ENCODE peak calls at places on chromosomes 16 and 17, in four cellular contexts. One of them, this sample, is unnamed.

GRCh38 chr16:29745126-29745852 is 501 bp downstream of the C16orf54 start:
- DNase-seq in CD8-positive, alpha-beta memory T cell: peak
- DNase-seq in esophagus squamous epithelium: no peak
- DNase-seq in bronchial epithelial cell: no peak
- DNase-seq in this sample: peak

GRCh38 chr16:81310045-81310644 is 4.6 kb upstream of the GAN start:
- DNase-seq in bronchial epithelial cell: no peak
- DNase-seq in esophagus squamous epithelium: no peak
- DNase-seq in CD8-positive, alpha-beta memory T cell: no peak
- DNase-seq in this sample: no peak

GRCh38 chr17:15432807-15433547 is 34.4 kb downstream of the CDRT4 start:
- DNase-seq in CD8-positive, alpha-beta memory T cell: no peak
- DNase-seq in esophagus squamous epithelium: no peak
- DNase-seq in bronchial epithelial cell: no peak
- DNase-seq in this sample: no peak

GRCh38 chr16:23181506-23181905 is 1.0 kb upstream of the SCNN1G start:
- DNase-seq in CD8-positive, alpha-beta memory T cell: no peak
- DNase-seq in esophagus squamous epithelium: no peak
- DNase-seq in bronchial epithelial cell: no peak
- DNase-seq in this sample: no peak

GRCh38 chr17:59345476-59345875 is 14.0 kb downstream of the YPEL2 start:
- DNase-seq in bronchial epithelial cell: no peak
- DNase-seq in CD8-positive, alpha-beta memory T cell: no peak
- DNase-seq in esophagus squamous epithelium: no peak
- DNase-seq in this sample: no peak

GRCh38 chr17:5198472-5198871 is 6.8 kb upstream of the ZNF594 start:
- DNase-seq in bronchial epithelial cell: no peak
- DNase-seq in esophagus squamous epithelium: no peak
- DNase-seq in CD8-positive, alpha-beta memory T cell: no peak
- DNase-seq in this sample: no peak

GRCh38 chr16:67150058-67150832 is 553 bp downstream of the B3GNT9 start:
- DNase-seq in bronchial epithelial cell: peak
- DNase-seq in CD8-positive, alpha-beta memory T cell: no peak
- DNase-seq in esophagus squamous epithelium: no peak
- DNase-seq in this sample: no peak

GRCh38 chr16:88533945-88534641 is 36.1 kb upstream of the ZC3H18 start:
- DNase-seq in CD8-positive, alpha-beta memory T cell: peak
- DNase-seq in esophagus squamous epithelium: no peak
- DNase-seq in bronchial epithelial cell: peak
- DNase-seq in this sample: peak

GRCh38 chr17:49965522-49965905 is 3.5 kb upstream of the DLX4 start:
- DNase-seq in esophagus squamous epithelium: no peak
- DNase-seq in CD8-positive, alpha-beta memory T cell: no peak
- DNase-seq in bronchial epithelial cell: no peak
- DNase-seq in this sample: no peak

GRCh38 chr17:62824290-62825135 is 16.4 kb upstream of the MARCHF10 start:
- DNase-seq in bronchial epithelial cell: peak
- DNase-seq in esophagus squamous epithelium: no peak
- DNase-seq in CD8-positive, alpha-beta memory T cell: no peak
- DNase-seq in this sample: no peak

GRCh38 chr17:60141111-60142018 is 8.4 kb upstream of the CA4 start:
- DNase-seq in esophagus squamous epithelium: no peak
- DNase-seq in bronchial epithelial cell: peak
- DNase-seq in CD8-positive, alpha-beta memory T cell: no peak
- DNase-seq in this sample: no peak

GRCh38 chr16:62450291-62450690 is 414.1 kb upstream of the CDH8 start:
- DNase-seq in esophagus squamous epithelium: no peak
- DNase-seq in CD8-positive, alpha-beta memory T cell: no peak
- DNase-seq in bronchial epithelial cell: no peak
- DNase-seq in this sample: no peak

GRCh38 chr17:2911035-2911754 is 115.0 kb downstream of the RAP1GAP2 start:
- DNase-seq in bronchial epithelial cell: no peak
- DNase-seq in esophagus squamous epithelium: no peak
- DNase-seq in CD8-positive, alpha-beta memory T cell: no peak
- DNase-seq in this sample: no peak

GRCh38 chr17:2442166-2442565 is 41.3 kb upstream of the MNT start:
- DNase-seq in bronchial epithelial cell: no peak
- DNase-seq in esophagus squamous epithelium: no peak
- DNase-seq in CD8-positive, alpha-beta memory T cell: no peak
- DNase-seq in this sample: no peak

GRCh38 chr16:85400305-85401205 is 212.6 kb upstream of the GSE1 start:
- DNase-seq in bronchial epithelial cell: no peak
- DNase-seq in esophagus squamous epithelium: no peak
- DNase-seq in CD8-positive, alpha-beta memory T cell: no peak
- DNase-seq in this sample: no peak

GRCh38 chr16:55240933-55241332 is 83.1 kb upstream of the IRX6 start:
- DNase-seq in CD8-positive, alpha-beta memory T cell: no peak
- DNase-seq in bronchial epithelial cell: no peak
- DNase-seq in esophagus squamous epithelium: no peak
- DNase-seq in this sample: no peak

GRCh38 chr16:30535777-30536190 is 1.1 kb upstream of the ZNF747 start:
- DNase-seq in CD8-positive, alpha-beta memory T cell: peak
- DNase-seq in esophagus squamous epithelium: no peak
- DNase-seq in bronchial epithelial cell: peak
- DNase-seq in this sample: peak

GRCh38 chr16:73213761-73214480 is 166.0 kb upstream of the ZFHX3 start:
- DNase-seq in bronchial epithelial cell: no peak
- DNase-seq in CD8-positive, alpha-beta memory T cell: no peak
- DNase-seq in esophagus squamous epithelium: no peak
- DNase-seq in this sample: no peak

GRCh38 chr17:3845361-3845753 is 689 bp downstream of the NCBP3 start:
- DNase-seq in CD8-positive, alpha-beta memory T cell: peak
- DNase-seq in esophagus squamous epithelium: no peak
- DNase-seq in bronchial epithelial cell: peak
- DNase-seq in this sample: no peak

GRCh38 chr16:4330277-4330882 is 14.5 kb downstream of the GLIS2 start:
- DNase-seq in esophagus squamous epithelium: no peak
- DNase-seq in bronchial epithelial cell: no peak
- DNase-seq in CD8-positive, alpha-beta memory T cell: peak
- DNase-seq in this sample: no peak

DNA sequence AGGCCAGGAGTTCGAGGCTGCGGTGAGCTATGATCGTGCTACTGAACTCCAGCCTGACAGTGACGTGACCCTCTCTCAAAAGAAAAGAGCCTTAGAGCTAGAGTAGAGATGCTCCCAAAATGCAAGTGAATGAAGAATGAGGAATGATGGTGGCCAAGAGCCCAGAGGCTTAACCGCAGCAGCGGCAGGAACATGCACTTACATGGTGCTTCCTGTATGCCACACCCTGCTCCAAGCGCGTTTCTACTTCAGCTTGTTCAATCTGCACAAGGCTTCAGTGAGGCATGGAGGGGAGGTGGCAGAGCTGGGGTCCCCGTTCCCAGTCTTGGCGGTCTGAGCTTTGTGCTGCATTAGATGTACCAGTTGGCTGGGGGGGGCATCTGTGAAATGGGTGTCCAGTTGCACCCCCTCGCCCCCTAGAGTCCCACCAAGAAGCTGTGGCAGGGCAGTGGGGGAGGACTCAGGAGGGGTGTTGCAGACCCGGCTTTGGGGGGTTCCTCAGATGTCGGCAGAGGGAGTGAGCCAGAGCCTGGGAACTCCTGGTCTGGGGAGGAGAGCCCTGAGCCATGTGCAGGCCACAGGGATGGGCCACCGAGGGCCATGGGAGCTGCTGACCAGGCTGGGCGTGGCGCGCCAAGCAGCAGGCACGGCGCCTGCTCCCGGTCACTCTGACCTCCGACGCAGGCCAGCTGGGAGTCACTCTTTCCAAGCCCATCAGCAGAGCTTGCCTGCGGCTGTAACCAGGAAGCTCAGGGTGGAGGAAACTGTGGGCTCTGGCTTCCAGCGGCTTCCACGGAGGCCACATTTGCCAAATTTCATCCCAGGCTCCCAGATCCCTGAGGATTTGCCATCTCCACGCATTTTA is 260.1 kb downstream of the PARN start:
- DNase-seq in CD8-positive, alpha-beta memory T cell: no peak
- DNase-seq in bronchial epithelial cell: no peak
- DNase-seq in esophagus squamous epithelium: no peak
- DNase-seq in this sample: no peak
- H3K4me3 ChIP-seq in CD8-positive, alpha-beta memory T cell: no peak
- H3K4me3 ChIP-seq in bronchial epithelial cell: no peak
- H3K4me3 ChIP-seq in esophagus squamous epithelium: no peak
- H3K4me3 ChIP-seq in this sample: no peak

GRCh38 chr16:71904239-71904638 is 8.9 kb downstream of the IST1 start:
- DNase-seq in CD8-positive, alpha-beta memory T cell: no peak
- DNase-seq in esophagus squamous epithelium: no peak
- DNase-seq in bronchial epithelial cell: no peak
- DNase-seq in this sample: no peak
- H3K4me3 ChIP-seq in CD8-positive, alpha-beta memory T cell: no peak
- H3K4me3 ChIP-seq in esophagus squamous epithelium: no peak
- H3K4me3 ChIP-seq in bronchial epithelial cell: no peak
- H3K4me3 ChIP-seq in this sample: no peak

GRCh38 chr17:40553694-40554534 is 11.4 kb downstream of the CCR7 start:
- DNase-seq in CD8-positive, alpha-beta memory T cell: no peak
- DNase-seq in bronchial epithelial cell: no peak
- DNase-seq in esophagus squamous epithelium: no peak
- DNase-seq in this sample: no peak

GRCh38 chr17:40551091-40551873 is 14.0 kb downstream of the CCR7 start:
- DNase-seq in esophagus squamous epithelium: no peak
- DNase-seq in bronchial epithelial cell: peak
- DNase-seq in CD8-positive, alpha-beta memory T cell: no peak
- DNase-seq in this sample: no peak

GRCh38 chr17:40550608-40551007 is 14.7 kb downstream of the CCR7 start:
- DNase-seq in CD8-positive, alpha-beta memory T cell: no peak
- DNase-seq in esophagus squamous epithelium: no peak
- DNase-seq in bronchial epithelial cell: no peak
- DNase-seq in this sample: no peak

GRCh38 chr17:40552806-40553693 is 12.2 kb downstream of the CCR7 start:
- DNase-seq in bronchial epithelial cell: no peak
- DNase-seq in CD8-positive, alpha-beta memory T cell: no peak
- DNase-seq in esophagus squamous epithelium: no peak
- DNase-seq in this sample: no peak

GRCh38 chr17:40551874-40552768 is 13.2 kb downstream of the CCR7 start:
- DNase-seq in esophagus squamous epithelium: no peak
- DNase-seq in bronchial epithelial cell: no peak
- DNase-seq in CD8-positive, alpha-beta memory T cell: no peak
- DNase-seq in this sample: no peak
- H3K4me3 ChIP-seq in esophagus squamous epithelium: no peak
- H3K4me3 ChIP-seq in bronchial epithelial cell: no peak
- H3K4me3 ChIP-seq in CD8-positive, alpha-beta memory T cell: no peak
- H3K4me3 ChIP-seq in this sample: no peak

GRCh38 chr17:18124346-18125126 is 16.0 kb downstream of the MYO15A start:
- DNase-seq in esophagus squamous epithelium: no peak
- DNase-seq in bronchial epithelial cell: no peak
- DNase-seq in CD8-positive, alpha-beta memory T cell: no peak
- DNase-seq in this sample: no peak
- H3K4me3 ChIP-seq in esophagus squamous epithelium: no peak
- H3K4me3 ChIP-seq in bronchial epithelial cell: no peak
- H3K4me3 ChIP-seq in CD8-positive, alpha-beta memory T cell: no peak
- H3K4me3 ChIP-seq in this sample: no peak

DNA sequence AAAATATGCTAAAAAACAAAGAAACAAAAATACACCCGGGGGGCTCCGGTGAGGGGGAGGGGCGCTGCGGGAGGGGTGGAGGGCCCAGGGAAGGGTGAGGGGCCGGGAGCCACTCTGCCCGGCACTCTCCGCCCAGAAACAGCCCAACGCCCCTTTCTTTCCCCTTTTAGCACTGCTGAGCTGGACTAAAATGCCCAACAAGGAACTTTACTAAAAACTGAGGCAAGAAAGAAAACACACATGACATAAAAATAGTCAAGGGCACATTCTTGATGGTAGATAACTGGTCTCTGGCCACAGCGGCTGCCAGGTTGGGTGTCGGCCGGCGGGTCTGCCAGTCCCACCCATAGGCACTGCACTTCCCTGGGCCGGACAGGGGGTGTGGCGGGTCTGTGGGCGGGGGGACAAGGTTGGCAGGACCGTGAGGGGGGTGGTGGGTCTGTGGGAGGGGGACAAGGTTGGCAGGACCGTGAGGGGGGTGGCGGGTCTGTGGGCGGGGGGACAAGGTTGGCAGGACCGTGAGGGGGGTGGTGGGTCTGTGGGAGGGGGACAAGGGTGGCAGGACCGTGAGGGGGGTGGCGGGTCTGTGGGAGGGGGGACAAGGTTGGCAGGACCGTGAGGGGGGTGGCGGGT is 20.9 kb downstream of the METRNL start:
- DNase-seq in CD8-positive, alpha-beta memory T cell: no peak
- DNase-seq in esophagus squamous epithelium: no peak
- DNase-seq in bronchial epithelial cell: no peak
- DNase-seq in this sample: no peak
- H3K4me3 ChIP-seq in CD8-positive, alpha-beta memory T cell: no peak
- H3K4me3 ChIP-seq in esophagus squamous epithelium: peak
- H3K4me3 ChIP-seq in bronchial epithelial cell: no peak
- H3K4me3 ChIP-seq in this sample: no peak

GRCh38 chr17:45935197-45935709 is 40.9 kb downstream of the MAPT start:
- DNase-seq in bronchial epithelial cell: no peak
- DNase-seq in esophagus squamous epithelium: no peak
- DNase-seq in CD8-positive, alpha-beta memory T cell: no peak
- DNase-seq in this sample: no peak

GRCh38 chr17:45935710-45936509 is 41.6 kb downstream of the MAPT start:
- DNase-seq in bronchial epithelial cell: no peak
- DNase-seq in CD8-positive, alpha-beta memory T cell: no peak
- DNase-seq in esophagus squamous epithelium: no peak
- DNase-seq in this sample: no peak

GRCh38 chr17:45934044-45934979 is 40.0 kb downstream of the MAPT start:
- DNase-seq in bronchial epithelial cell: no peak
- DNase-seq in esophagus squamous epithelium: no peak
- DNase-seq in CD8-positive, alpha-beta memory T cell: no peak
- DNase-seq in this sample: no peak

GRCh38 chr17:45939398-45939797 is 45.0 kb downstream of the MAPT start:
- DNase-seq in bronchial epithelial cell: no peak
- DNase-seq in esophagus squamous epithelium: no peak
- DNase-seq in CD8-positive, alpha-beta memory T cell: no peak
- DNase-seq in this sample: no peak

GRCh38 chr17:45936610-45937009 is 42.3 kb downstream of the MAPT start:
- DNase-seq in bronchial epithelial cell: no peak
- DNase-seq in CD8-positive, alpha-beta memory T cell: no peak
- DNase-seq in esophagus squamous epithelium: no peak
- DNase-seq in this sample: no peak
- H3K4me3 ChIP-seq in bronchial epithelial cell: no peak
- H3K4me3 ChIP-seq in CD8-positive, alpha-beta memory T cell: no peak
- H3K4me3 ChIP-seq in esophagus squamous epithelium: no peak
- H3K4me3 ChIP-seq in this sample: no peak

DNA sequence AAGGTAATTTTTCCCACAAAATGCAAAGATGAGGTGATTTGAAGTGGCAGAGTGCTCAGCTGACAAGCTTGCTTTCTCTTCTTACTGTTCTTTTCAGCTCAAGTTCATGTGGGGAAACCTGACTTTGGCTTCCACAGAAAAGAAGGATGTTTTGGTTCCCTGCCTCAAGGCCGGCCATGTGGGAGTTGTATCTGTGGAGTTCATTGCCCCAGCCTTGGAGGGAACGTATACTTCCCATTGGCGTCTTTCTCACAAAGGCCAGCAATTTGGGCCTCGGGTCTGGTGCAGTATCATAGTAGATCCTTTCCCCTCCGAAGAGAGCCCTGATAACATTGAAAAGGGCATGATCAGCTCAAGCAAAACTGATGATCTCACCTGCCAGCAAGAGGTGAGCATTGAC is 18.4 kb upstream of the TMEM106A start:
- DNase-seq in CD8-positive, alpha-beta memory T cell: no peak
- DNase-seq in bronchial epithelial cell: no peak
- DNase-seq in esophagus squamous epithelium: no peak
- DNase-seq in this sample: no peak
- H3K4me3 ChIP-seq in CD8-positive, alpha-beta memory T cell: no peak
- H3K4me3 ChIP-seq in bronchial epithelial cell: no peak
- H3K4me3 ChIP-seq in esophagus squamous epithelium: no peak
- H3K4me3 ChIP-seq in this sample: no peak